ENCODE peak calls at places on chromosomes 13 and 19, in ten cellular contexts. J is choroid plexus epithelial cell; V is thoracic aorta; H is K562; W is IMR-90; A is left ventricle myocardium inferior; T is HCT116; R is psoas muscle; U is CD4-positive, alpha-beta T cell; E is lower leg skin. M is an unnamed sample.

GRCh38 chr19:32519023-32519422 is 62.0 kb upstream of the PDCD5 start:
- DNase-seq in T (no peak), U (no peak), H (no peak), W (no peak), J (peak; percentile 41), R (no peak), A (no peak), V (no peak), E (no peak), M (no peak)

GRCh38 chr19:18898081-18898532 is 2.1 kb upstream of the CERS1 start:
- DNase-seq in T (no peak), W (no peak), U (no peak), J (no peak), R (no peak), A (no peak), V (no peak), E (no peak), H (peak; percentile 73), M (no peak)

GRCh38 chr19:40265055-40265762 is 19.9 kb downstream of the AKT2 start:
- DNase-seq in V (no peak), U (no peak), H (no peak), E (no peak), T (no peak), W (no peak), R (peak; percentile 56), A (peak; percentile 12), J (no peak), M (no peak)

GRCh38 chr19:13842294-13843103 is 34.4 kb upstream of the NANOS3 start:
- DNase-seq in E (peak; percentile 97), J (peak; percentile 78), V (peak; percentile 70), R (peak; percentile 93), T (no peak), U (peak; percentile 60), W (peak; percentile 65), A (peak; percentile 91), H (peak; percentile 89), M (peak; percentile 74)

GRCh38 chr19:42281175-42282035 is 12.4 kb downstream of the CIC start:
- DNase-seq in E (peak; percentile 96), T (no peak), A (peak; percentile 69), R (peak; percentile 76), W (peak; percentile 41), U (no peak), V (no peak), J (peak; percentile 31), H (peak; percentile 62), M (no peak)

GRCh38 chr19:772730-773436 is 22.0 kb downstream of the MISP start:
- DNase-seq in E (no peak), J (no peak), R (no peak), V (no peak), U (no peak), H (no peak), W (no peak), A (no peak), T (no peak), M (peak; percentile 35)

GRCh38 chr19:15304140-15304705 is 28.1 kb downstream of the BRD4 start:
- DNase-seq in A (peak; percentile 40), V (no peak), R (peak; percentile 67), J (no peak), H (no peak), W (no peak), E (no peak), U (no peak), T (no peak), M (no peak)

GRCh38 chr13:98676239-98676638 is 76.2 kb downstream of the SLC15A1 start:
- DNase-seq in U (no peak), A (no peak), H (no peak), R (no peak), W (no peak), V (no peak), T (no peak), E (no peak), J (no peak), M (no peak)

GRCh38 chr13:37198629-37199028 is 93.2 kb upstream of the CSNK1A1L start:
- DNase-seq in J (no peak), W (no peak), U (no peak), T (no peak), H (no peak), E (no peak), A (no peak), V (no peak), R (no peak), M (no peak)

GRCh38 chr13:34942732-34943674 is 933 bp downstream of the NBEA start:
- DNase-seq in J (no peak), E (peak; percentile 84), U (no peak), R (peak; percentile 54), V (no peak), W (no peak), A (peak; percentile 24), H (no peak), T (no peak), M (peak; percentile 33)

GRCh38 chr13:25494708-25495411 is 123.1 kb downstream of the ATP8A2 start:
- DNase-seq in A (no peak), V (no peak), T (no peak), U (no peak), R (no peak), H (peak; percentile 19), J (no peak), W (no peak), E (no peak), M (no peak)

GRCh38 chr13:58963321-58963720 is 1200.4 kb downstream of the DIAPH3 start:
- DNase-seq in R (no peak), W (no peak), T (no peak), A (no peak), H (no peak), V (no peak), U (no peak), J (peak; percentile 17), E (no peak), M (no peak)

GRCh38 chr13:18948664-18949488 is 232.7 kb downstream of the TUBA3C start:
- DNase-seq in V (no peak), J (no peak), E (peak; percentile 75), R (no peak), T (no peak), U (no peak), W (no peak), A (no peak), H (no peak), M (no peak)

GRCh38 chr19:38537071-38537847 is 80.5 kb downstream of the MAP4K1 start:
- DNase-seq in T (no peak), J (no peak), U (no peak), W (no peak), R (no peak), H (no peak), E (no peak), A (no peak), V (no peak), M (no peak)

GRCh38 chr13:101144808-101145419 is 271.4 kb downstream of the NALCN start:
- DNase-seq in W (peak; percentile 71), E (no peak), U (no peak), A (no peak), R (no peak), V (no peak), T (peak; percentile 39), J (peak; percentile 78), H (peak; percentile 12), M (peak; percentile 21)

GRCh38 chr13:68927387-68928026 is 1180.1 kb upstream of the ATXN8OS start:
- DNase-seq in E (no peak), J (peak; percentile 11), W (no peak), T (peak; percentile 33), R (no peak), U (no peak), A (no peak), V (no peak), H (no peak), M (peak; percentile 44)
- TF ChIP-seq CTCF in E (no peak), J (peak; percentile 36), W (no peak), T (peak; percentile 52), R (no peak), U (no peak), A (peak; percentile 53), V (no peak), H (peak; percentile 9), M (peak; percentile 41)

GRCh38 chr13:47794963-47795362 is 206.1 kb downstream of the SUCLA2 start:
- DNase-seq in H (peak; percentile 10), W (peak; percentile 2), A (no peak), R (no peak), J (peak; percentile 59), T (peak; percentile 18), U (no peak), V (no peak), E (no peak), M (no peak)
- TF ChIP-seq CTCF in H (peak; percentile 18), W (peak; percentile 26), A (peak; percentile 41), R (no peak), J (peak; percentile 82), T (peak; percentile 80), U (peak; percentile 22), V (no peak), E (no peak), M (peak; percentile 56)

GRCh38 chr19:23075031-23075733 is 41.6 kb upstream of the ZNF730 start:
- DNase-seq in J (peak; percentile 85), T (no peak), E (peak; percentile 85), R (peak; percentile 62), H (peak; percentile 45), A (peak; percentile 57), V (no peak), W (peak; percentile 72), U (no peak), M (peak; percentile 76)
- TF ChIP-seq CTCF in J (no peak), T (no peak), E (no peak), R (no peak), H (no peak), A (no peak), V (no peak), W (no peak), U (no peak), M (no peak)

GRCh38 chr19:4443188-4443587 is 14.4 kb downstream of the UBXN6 start:
- DNase-seq in A (no peak), U (no peak), W (no peak), H (peak; percentile 2), T (no peak), V (no peak), E (no peak), J (no peak), R (no peak), M (no peak)
- TF ChIP-seq CTCF in A (no peak), U (no peak), W (no peak), H (no peak), T (no peak), V (no peak), E (no peak), J (no peak), R (no peak), M (no peak)

DNA sequence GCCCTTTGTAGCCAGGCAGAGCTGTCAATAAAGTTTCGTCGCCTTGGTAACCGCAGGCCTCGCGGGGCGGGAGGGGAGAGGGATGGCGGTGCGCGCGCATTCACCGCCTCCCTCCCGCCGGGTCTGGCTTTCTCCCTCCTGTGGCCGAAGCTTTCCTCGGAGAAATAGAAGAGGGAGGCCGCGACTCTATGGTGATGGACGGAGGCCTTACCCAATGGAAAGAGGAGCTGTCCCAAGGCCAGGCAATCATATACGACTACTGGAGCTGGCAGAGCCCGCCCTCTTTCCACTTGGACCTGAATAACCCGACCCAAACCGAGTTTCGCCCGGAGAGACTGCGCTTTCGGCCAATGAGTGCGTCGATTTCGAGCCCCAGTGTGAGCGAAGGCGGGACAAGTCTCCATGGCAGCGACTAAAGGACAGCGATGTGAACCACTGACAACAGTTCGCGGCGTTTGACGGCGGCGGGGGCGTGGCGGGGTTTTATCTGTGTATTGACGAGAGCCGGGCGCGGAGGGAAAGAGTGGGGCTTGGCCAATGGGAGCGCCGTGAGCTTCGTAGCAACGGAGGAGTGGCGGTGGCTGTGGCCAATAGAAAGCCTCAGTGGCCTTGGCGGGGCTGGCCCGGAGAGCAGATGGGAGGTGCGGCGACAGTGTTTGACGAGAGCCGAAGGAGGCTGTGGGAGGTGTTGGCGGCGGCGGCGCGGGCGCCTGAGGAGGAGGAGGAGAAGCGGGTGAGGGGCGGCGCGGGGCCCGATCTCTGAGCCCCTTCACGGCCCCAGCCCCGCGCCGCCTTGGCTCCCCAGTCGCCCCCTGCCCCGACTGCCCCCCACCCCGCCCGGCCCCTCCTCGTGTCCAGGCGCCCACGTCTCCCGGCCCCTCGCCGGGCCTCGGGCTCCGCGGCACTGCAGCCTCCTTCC is at the start of gene KMT5C:
- DNase-seq in T (peak; percentile 100), H (peak; percentile 100), V (peak; percentile 100), U (peak; percentile 100), J (peak; percentile 100), A (peak; percentile 100), E (peak; percentile 100), W (peak; percentile 100), R (peak; percentile 100), M (peak; percentile 99)
- TF ChIP-seq CTCF in T (peak; percentile 17), H (peak; percentile 48), V (peak; percentile 40), U (peak; percentile 30), J (peak; percentile 50), A (peak; percentile 68), E (no peak), W (peak; percentile 55), R (peak; percentile 41), M (no peak)